ENCODE peak calls at places on chromosomes 16 and 17, in seven cellular contexts. R is CD8-positive, alpha-beta T cell; S is transverse colon; H is heart right ventricle; J is neural progenitor cell; L is uterus; M is cardiac muscle cell. O is an unnamed sample.

GRCh38 chr16:22325598-22326368 is 28.6 kb downstream of the POLR3E start:
- DNase-seq in J (no peak), M (no peak), H (no peak), R (no peak), L (no peak), S (no peak), O (no peak)

GRCh38 chr16:4935231-4935855 is 1.6 kb downstream of the PPL start:
- DNase-seq in H (peak; percentile 90), M (no peak), J (no peak), L (peak; percentile 87), S (peak; percentile 65), R (no peak), O (peak; percentile 90)

GRCh38 chr17:40534431-40535189 is 30.7 kb downstream of the CCR7 start:
- DNase-seq in S (no peak), M (peak; percentile 46), R (no peak), L (no peak), J (no peak), H (no peak), O (no peak)

GRCh38 chr16:87665193-87665592 is 62.9 kb downstream of the JPH3 start:
- DNase-seq in L (no peak), M (no peak), J (no peak), R (no peak), S (no peak), H (no peak), O (no peak)

GRCh38 chr16:24974859-24975258 is 40.3 kb downstream of the ARHGAP17 start:
- DNase-seq in H (no peak), R (no peak), S (no peak), L (no peak), M (no peak), J (no peak), O (no peak)

GRCh38 chr17:35977509-35977908 is 3.8 kb downstream of the CCL16 start:
- DNase-seq in J (no peak), R (no peak), M (no peak), H (no peak), S (no peak), L (no peak), O (no peak)

GRCh38 chr16:842631-843560 is 42.4 kb upstream of the GNG13 start:
- DNase-seq in L (no peak), S (no peak), R (no peak), J (no peak), H (no peak), M (no peak), O (no peak)

GRCh38 chr16:8887952-8888560 is 5.9 kb downstream of the LITAFD start:
- DNase-seq in L (peak; percentile 45), R (no peak), H (peak; percentile 81), S (no peak), J (no peak), M (no peak), O (peak; percentile 85)

DNA sequence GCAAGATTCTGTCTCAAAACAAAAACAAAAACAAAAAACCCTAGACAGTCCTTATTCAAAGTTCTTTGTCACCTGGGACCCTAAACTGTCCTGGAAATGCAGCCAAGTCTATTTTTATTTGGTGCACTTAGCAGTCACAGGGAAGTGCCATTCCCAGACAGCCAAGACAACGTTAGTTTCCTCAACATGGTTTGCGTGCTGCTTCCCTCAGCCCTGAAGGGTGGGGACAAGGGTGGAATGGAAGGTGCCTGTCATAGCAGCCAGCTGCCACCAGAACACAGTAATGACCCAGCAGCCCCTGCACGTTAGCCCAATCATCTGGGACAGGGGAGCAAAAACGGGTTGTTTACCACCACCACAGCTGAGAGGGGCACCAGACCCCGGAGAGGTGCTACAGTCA is 16.9 kb downstream of the CREBBP start:
- DNase-seq in H (no peak), L (no peak), R (no peak), J (no peak), M (no peak), S (no peak), O (no peak)
- H3K4me1 ChIP-seq in H (peaks cover 66% of the 10 kb centered on the region), L (peaks cover 51% of the 10 kb centered on the region), R (peaks cover 85% of the 10 kb centered on the region), J (peaks cover 35% of the 10 kb centered on the region), M (peaks cover 41% of the 10 kb centered on the region), S (peaks cover 52% of the 10 kb centered on the region), O (peaks cover 99% of the 10 kb centered on the region)

DNA sequence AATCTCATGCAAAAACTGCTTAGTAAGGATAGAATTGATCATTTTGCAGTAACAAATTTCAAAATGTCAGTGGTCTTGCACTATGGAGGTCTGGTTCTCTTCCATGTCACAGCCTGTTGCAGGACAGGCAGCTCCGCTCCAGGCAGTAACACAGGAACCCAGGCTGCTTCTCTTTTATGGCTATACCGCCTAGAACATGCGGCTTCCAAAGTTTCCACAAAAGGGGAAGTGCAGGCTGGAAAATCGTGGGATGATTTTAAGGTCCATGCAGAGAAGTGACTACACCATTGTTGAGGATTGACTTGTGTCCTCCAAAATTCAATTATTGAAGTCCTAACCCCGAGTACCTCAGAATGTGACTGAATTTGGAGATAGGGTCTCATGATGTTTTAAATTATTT is 279.4 kb upstream of the RPL38 start:
- DNase-seq in H (no peak), S (no peak), R (no peak), J (no peak), M (no peak), L (no peak), O (no peak)
- H3K9me3 ChIP-seq in H (no peaks in the 10 kb centered on the region), S (peaks cover 7% of the 10 kb centered on the region), R (no peaks in the 10 kb centered on the region), J (no peaks in the 10 kb centered on the region), M (no peaks in the 10 kb centered on the region), L (no peaks in the 10 kb centered on the region), O (peaks cover 41% of the 10 kb centered on the region)

DNA sequence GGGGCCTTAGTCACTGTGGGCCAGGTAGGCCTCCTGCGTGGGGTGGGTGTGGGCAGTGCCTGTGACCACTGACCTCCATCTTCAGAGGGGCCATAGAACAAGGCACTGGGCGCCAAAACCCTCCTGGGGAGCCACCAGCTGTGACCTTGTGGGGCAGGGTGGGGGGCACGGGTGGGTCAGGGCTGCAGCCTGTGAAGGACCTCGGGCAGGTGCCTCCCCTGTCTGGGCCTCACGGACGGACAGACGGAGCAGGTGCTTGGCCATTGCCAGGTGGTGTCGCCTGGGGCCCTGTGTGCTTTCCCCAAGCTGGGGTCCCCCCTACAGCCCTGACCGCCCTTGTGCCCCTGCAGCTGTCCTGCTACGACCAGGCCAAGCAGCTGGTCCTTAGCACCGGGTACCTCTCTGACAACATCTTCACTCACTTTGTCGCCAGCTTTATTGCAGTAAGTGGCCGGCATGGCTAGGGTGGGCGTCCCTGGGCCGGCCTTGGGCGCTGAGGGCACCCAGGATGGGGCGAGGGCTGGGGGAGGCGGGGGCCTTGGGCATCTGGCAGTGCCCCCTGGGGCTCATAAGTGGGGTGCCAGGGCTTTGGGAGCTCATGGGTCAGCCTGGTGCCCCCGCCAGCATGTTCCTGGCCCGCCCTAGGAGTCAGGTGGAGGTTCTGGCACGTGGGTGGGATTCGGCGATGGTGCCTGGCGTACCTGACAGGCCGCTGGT is 5.1 kb downstream of the SLC25A10 start:
- DNase-seq in M (no peak), H (no peak), S (no peak), L (no peak), R (no peak), J (no peak), O (no peak)
- TF ChIP-seq CTCF in M (no peak), H (no peak), S (no peak), L (no peak), R (no peak), J (no peak), O (no peak)

DNA sequence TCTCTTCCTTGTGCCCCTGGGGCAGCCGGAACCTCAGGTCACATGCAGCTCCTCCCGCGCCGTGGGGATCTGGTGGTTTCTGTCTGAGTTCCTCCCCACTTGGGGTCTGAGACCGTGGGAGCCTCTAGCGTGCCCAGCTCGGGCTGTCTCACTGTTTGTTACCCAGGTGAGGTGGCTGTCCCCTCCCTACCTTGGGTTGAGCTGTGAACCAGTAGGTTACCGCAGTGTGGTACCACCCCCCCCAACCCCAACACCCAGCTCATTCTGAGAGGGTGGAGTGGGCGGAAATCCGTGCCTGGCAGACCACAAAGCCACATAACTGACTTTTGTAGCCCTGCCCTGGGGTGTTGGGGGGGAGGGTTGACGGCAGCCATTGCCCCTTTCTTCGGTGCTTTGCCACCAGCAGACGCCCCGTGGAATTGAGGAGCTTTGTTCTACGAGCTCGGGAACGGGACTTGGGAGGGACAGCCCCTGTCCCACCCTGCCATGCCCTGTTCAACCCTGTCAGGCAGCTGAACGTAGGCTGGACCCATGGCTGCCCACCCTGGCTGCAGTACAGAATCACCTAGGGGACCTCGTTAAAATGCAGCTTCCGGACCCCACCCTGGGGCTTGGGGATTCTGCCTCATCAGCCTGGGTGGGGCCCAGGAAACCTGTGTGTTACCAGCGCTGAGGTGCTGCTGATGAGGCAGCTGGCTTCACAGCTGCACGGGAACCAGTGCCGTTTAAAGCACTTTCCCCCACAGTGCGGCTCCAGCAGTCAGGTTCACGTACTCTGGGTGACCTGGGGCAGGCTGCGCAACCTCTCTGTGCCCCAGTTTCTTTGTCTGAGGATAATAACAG is 18.5 kb downstream of the RAP1GAP2 start:
- DNase-seq in J (no peak), S (peak; percentile 70), L (no peak), R (peak; percentile 88), H (no peak), M (no peak), O (no peak)
- H3K4me1 ChIP-seq in J (peaks cover 21% of the 10 kb centered on the region), S (no peaks in the 10 kb centered on the region), L (no peaks in the 10 kb centered on the region), R (peaks cover 34% of the 10 kb centered on the region), H (no peaks in the 10 kb centered on the region), M (no peaks in the 10 kb centered on the region), O (no peaks in the 10 kb centered on the region)

GRCh38 chr17:74045608-74046007 is 157.9 kb upstream of the RPL38 start:
- DNase-seq in M (no peak), J (peak; percentile 16), H (no peak), L (no peak), S (no peak), R (no peak), O (no peak)
- H3K9me3 ChIP-seq in M (no peaks in the 10 kb centered on the region), J (no peaks in the 10 kb centered on the region), H (no peaks in the 10 kb centered on the region), L (no peaks in the 10 kb centered on the region), S (no peaks in the 10 kb centered on the region), R (no peaks in the 10 kb centered on the region), O (no peaks in the 10 kb centered on the region)

O was measured in left ventricle myocardium inferior.